ENCODE peak calls at places on chromosomes 6 and 20, in nine cellular contexts. O is lower leg skin, J is bronchial epithelial cell, X is endothelial cell, S is cardiac muscle cell, N is brain microvascular endothelial cell, D is HCT116, L is lower lobe of right lung, B is stomach. F is an unnamed sample.

GRCh38 chr6:50821431-50822077 is 2.9 kb downstream of the TFAP2B start:
- DNase-seq in O (no peak), J (no peak), X (no peak), S (no peak), N (no peak), D (no peak), L (no peak), B (no peak), F (no peak)

GRCh38 chr6:71383476-71383875 is 94.9 kb downstream of the OGFRL1 start:
- DNase-seq in O (no peak), J (no peak), X (no peak), S (no peak), N (no peak), D (peak; percentile 12), L (no peak), B (no peak), F (no peak)

GRCh38 chr20:58797371-58798050 is 53.2 kb downstream of the GNAS-AS1 start:
- DNase-seq in O (no peak), J (no peak), X (no peak), S (no peak), N (no peak), D (no peak), L (no peak), B (no peak), F (no peak)

GRCh38 chr6:22667855-22668254 is 98.5 kb downstream of the HDGFL1 start:
- DNase-seq in O (no peak), J (no peak), X (no peak), S (peak; percentile 11), N (no peak), D (no peak), L (no peak), B (no peak), F (no peak)

GRCh38 chr6:154814063-154814462 is 80.8 kb downstream of the SCAF8 start:
- DNase-seq in O (no peak), J (no peak), X (no peak), S (no peak), N (no peak), D (no peak), L (no peak), B (no peak), F (no peak)

GRCh38 chr6:865846-866245 is 172.9 kb upstream of the EXOC2 start:
- DNase-seq in O (no peak), J (no peak), X (no peak), S (no peak), N (no peak), D (no peak), L (no peak), B (no peak), F (no peak)

GRCh38 chr20:63044605-63045004 is 37.8 kb upstream of the BHLHE23 start:
- DNase-seq in O (no peak), J (no peak), X (no peak), S (no peak), N (no peak), D (no peak), L (peak; percentile 13), B (no peak), F (no peak)

GRCh38 chr6:105680131-105680530 is 277.2 kb upstream of the PREP start:
- DNase-seq in O (no peak), J (peak; percentile 69), X (no peak), S (no peak), N (no peak), D (no peak), L (no peak), B (no peak), F (no peak)

GRCh38 chr6:146133866-146134265 is 105.0 kb downstream of the GRM1 start:
- DNase-seq in O (no peak), J (no peak), X (no peak), S (no peak), N (no peak), D (no peak), L (no peak), B (no peak), F (no peak)

GRCh38 chr6:117829594-117830319 is 77.3 kb upstream of the SLC35F1 start:
- DNase-seq in O (no peak), J (peak; percentile 23), X (peak; percentile 65), S (peak; percentile 20), N (peak; percentile 35), D (peak; percentile 51), L (no peak), B (no peak), F (no peak)

GRCh38 chr6:74567891-74568290 is 638.0 kb downstream of the COL12A1 start:
- DNase-seq in O (no peak), J (no peak), X (no peak), S (no peak), N (no peak), D (no peak), L (no peak), B (no peak), F (no peak)

GRCh38 chr6:131545317-131545716 is 27.7 kb upstream of the ARG1 start:
- DNase-seq in O (no peak), J (no peak), X (no peak), S (no peak), N (no peak), D (no peak), L (no peak), B (no peak), F (no peak)

GRCh38 chr6:42292002-42292735 is 74.5 kb upstream of the MRPS10 start:
- DNase-seq in O (peak; percentile 43), J (peak; percentile 95), X (no peak), S (peak; percentile 35), N (peak; percentile 85), D (peak; percentile 55), L (no peak), B (no peak), F (no peak)

GRCh38 chr6:7832904-7833752 is 77.5 kb downstream of the TXNDC5 start:
- DNase-seq in O (no peak), J (no peak), X (no peak), S (no peak), N (no peak), D (no peak), L (no peak), B (no peak), F (no peak)

GRCh38 chr20:63064310-63064709 is 57.5 kb upstream of the BHLHE23 start:
- DNase-seq in O (peak; percentile 49), J (no peak), X (no peak), S (no peak), N (no peak), D (no peak), L (peak; percentile 28), B (no peak), F (no peak)

GRCh38 chr20:50245561-50246366 is 55.1 kb downstream of the CEBPB start:
- DNase-seq in O (no peak), J (peak; percentile 29), X (no peak), S (peak; percentile 74), N (no peak), D (peak; percentile 23), L (no peak), B (no peak), F (no peak)

GRCh38 chr6:135088818-135089809 is 34.5 kb upstream of the HBS1L start:
- DNase-seq in O (no peak), J (peak; percentile 87), X (no peak), S (peak; percentile 76), N (peak; percentile 54), D (peak; percentile 13), L (no peak), B (no peak), F (no peak)
- TF ChIP-seq CTCF in O (no peak), J (peak; percentile 43), X (peak; percentile 79), S (peak; percentile 58), N (peak; percentile 56), D (peak; percentile 63), L (peak; percentile 44), B (no peak), F (no peak)

DNA sequence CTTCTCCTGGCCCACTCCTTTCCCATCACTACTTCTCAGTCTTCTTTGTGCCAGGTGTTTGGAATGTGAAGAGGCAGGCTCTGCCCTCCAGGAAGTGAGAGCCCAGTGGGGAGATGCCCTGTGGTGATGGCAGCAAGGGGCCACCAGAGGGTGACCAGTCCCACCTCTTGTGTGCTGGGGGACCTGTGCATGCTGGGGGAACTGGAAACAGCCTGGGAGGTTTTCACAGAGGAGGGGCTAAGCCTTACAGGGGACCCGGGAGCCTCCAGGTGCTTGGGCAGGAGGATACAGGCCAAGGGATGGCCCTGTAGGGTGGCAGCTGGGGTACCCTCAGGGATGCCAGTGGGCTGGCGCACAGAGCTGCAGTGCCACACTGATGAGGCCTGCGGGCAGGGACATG is 72.3 kb downstream of the RAMACL start:
- DNase-seq in O (peak; percentile 59), J (no peak), X (no peak), S (no peak), N (no peak), D (no peak), L (no peak), B (no peak), F (no peak)
- TF ChIP-seq CTCF in O (no peak), J (no peak), X (no peak), S (peak; percentile 11), N (peak; percentile 46), D (peak; percentile 21), L (peak; percentile 36), B (no peak), F (no peak)

GRCh38 chr6:62615366-62616015 is 329.5 kb upstream of the KHDRBS2 start:
- DNase-seq in O (no peak), J (no peak), X (no peak), S (no peak), N (no peak), D (no peak), L (peak; percentile 52), B (no peak), F (no peak)

GRCh38 chr6:62612526-62612925 is 326.5 kb upstream of the KHDRBS2 start:
- DNase-seq in O (no peak), J (no peak), X (no peak), S (no peak), N (no peak), D (no peak), L (no peak), B (no peak), F (no peak)

GRCh38 chr6:62613920-62614319 is 327.9 kb upstream of the KHDRBS2 start:
- DNase-seq in O (no peak), J (no peak), X (no peak), S (no peak), N (no peak), D (no peak), L (no peak), B (no peak), F (no peak)

DNA sequence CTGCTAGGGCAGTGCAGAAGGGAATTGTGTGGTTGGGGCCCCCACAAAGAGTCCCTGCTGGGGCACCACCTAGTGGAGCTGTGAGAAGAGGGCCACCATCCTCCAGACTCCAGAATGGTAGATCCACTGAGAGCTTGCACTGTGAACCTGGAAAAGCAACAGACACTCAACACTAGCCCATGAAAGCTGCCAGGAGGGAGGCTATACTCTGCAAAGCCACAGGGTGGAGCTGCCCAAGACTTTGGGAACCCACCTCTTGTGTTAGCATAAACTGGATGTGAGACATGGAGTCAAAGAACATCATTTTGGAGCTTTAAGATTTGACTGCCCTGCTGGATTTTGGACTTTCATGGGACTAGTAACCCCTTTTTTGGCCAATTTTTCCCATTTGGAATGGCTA is 328.4 kb upstream of the KHDRBS2 start:
- DNase-seq in O (no peak), J (no peak), X (no peak), S (no peak), N (no peak), D (no peak), L (no peak), B (no peak), F (no peak)
- TF ChIP-seq CTCF in O (no peak), J (no peak), X (no peak), S (no peak), N (no peak), D (no peak), L (no peak), B (no peak), F (no peak)

GRCh38 chr20:53749499-53749898 is 155.9 kb upstream of the ZNF217 start:
- DNase-seq in O (no peak), J (no peak), X (no peak), S (no peak), N (no peak), D (no peak), L (no peak), B (no peak), F (no peak)
- TF ChIP-seq CTCF in O (no peak), J (no peak), X (no peak), S (no peak), N (peak; percentile 13), D (peak; percentile 7), L (no peak), B (no peak), F (no peak)

F was measured in activated B cell treated with CpG ODN at 0.5 μM for 24 hours.